ENCODE peak calls at places on chromosome 6, in four cellular contexts. P is stomach, J is heart left ventricle, E is psoas muscle. C is an unnamed sample.

GRCh38 chr6:6960571-6961251 is 147.1 kb upstream of the RREB1 start:
- DNase-seq in P (no peak), J (no peak), E (no peak), C (no peak)

GRCh38 chr6:126038234-126038633 is 51.9 kb downstream of the TRMT11 start:
- DNase-seq in P (no peak), J (no peak), E (no peak), C (no peak)

GRCh38 chr6:151389640-151390275 is 1.6 kb downstream of the ZBTB2 start:
- DNase-seq in P (peak), J (peak), E (peak), C (peak)

GRCh38 chr6:21031182-21031581 is 496.9 kb downstream of the CDKAL1 start:
- DNase-seq in P (no peak), J (no peak), E (no peak), C (no peak)

GRCh38 chr6:89145461-89145961 is 344 bp upstream of the PM20D2 start:
- DNase-seq in P (no peak), J (no peak), E (no peak), C (no peak)

GRCh38 chr6:123931928-123932327 is 128.3 kb downstream of the NKAIN2 start:
- DNase-seq in P (no peak), J (no peak), E (no peak), C (no peak)

GRCh38 chr6:44722736-44723135 is 335.2 kb downstream of the CDC5L start:
- DNase-seq in P (no peak), J (no peak), E (no peak), C (no peak)

GRCh38 chr6:69019832-69020231 is 384.8 kb downstream of the ADGRB3 start:
- DNase-seq in P (no peak), J (no peak), E (no peak), C (no peak)

GRCh38 chr6:84687487-84687886 is 76.9 kb downstream of the TBX18 start:
- DNase-seq in P (no peak), J (no peak), E (no peak), C (no peak)

GRCh38 chr6:158853872-158854213 is 34.7 kb upstream of the EZR start:
- DNase-seq in P (no peak), J (no peak), E (no peak), C (no peak)

GRCh38 chr6:106536863-106537262 is 92.4 kb downstream of the RTN4IP1 start:
- DNase-seq in P (no peak), J (no peak), E (no peak), C (no peak)

GRCh38 chr6:83221886-83222479 is 28.8 kb downstream of the RWDD2A start:
- DNase-seq in P (no peak), J (no peak), E (no peak), C (no peak)

GRCh38 chr6:165782124-165782523 is 119.1 kb upstream of the PDE10A start:
- DNase-seq in P (no peak), J (no peak), E (no peak), C (no peak)

GRCh38 chr6:168109171-168109570 is 30.2 kb upstream of the FRMD1 start:
- DNase-seq in P (no peak), J (peak), E (peak), C (no peak)

GRCh38 chr6:109024368-109024767 is 70.3 kb downstream of the SESN1 start:
- DNase-seq in P (no peak), J (no peak), E (no peak), C (no peak)

GRCh38 chr6:139497344-139497961 is 123.0 kb upstream of the CITED2 start:
- DNase-seq in P (no peak), J (no peak), E (no peak), C (no peak)

GRCh38 chr6:17728551-17729222 is 22.0 kb upstream of the NUP153 start:
- DNase-seq in P (no peak), J (no peak), E (no peak), C (no peak)

GRCh38 chr6:33199687-33200233 is 705 bp downstream of the RXRB start:
- DNase-seq in P (peak), J (peak), E (peak), C (no peak)

GRCh38 chr6:70551566-70551965 is 15.2 kb upstream of the SDHAF4 start:
- DNase-seq in P (no peak), J (no peak), E (no peak), C (no peak)
- TF ChIP-seq CTCF in P (peak), J (peak), E (no peak), C (no peak)

DNA sequence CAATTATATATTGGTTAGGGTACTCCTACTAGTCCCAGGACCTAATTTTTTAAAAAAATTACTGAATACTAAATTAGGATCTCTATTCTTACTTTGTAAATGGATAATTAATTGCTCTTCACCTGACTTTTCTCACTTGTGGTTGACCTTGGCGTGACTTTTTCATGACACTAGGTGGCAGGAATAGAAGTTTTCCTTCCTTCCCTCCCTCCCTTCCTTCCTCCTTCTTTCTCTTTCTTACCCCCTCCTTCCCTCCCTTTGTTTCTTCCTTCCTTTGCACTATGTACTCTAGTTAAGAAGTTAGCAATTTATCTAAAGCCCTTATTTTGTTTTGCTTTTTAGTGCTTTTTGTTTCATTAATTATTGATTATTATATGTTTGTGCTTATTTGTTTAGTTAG is 20.4 kb upstream of the HBS1L start:
- DNase-seq in P (no peak), J (no peak), E (no peak), C (no peak)
- TF ChIP-seq CTCF in P (no peak), J (no peak), E (no peak), C (no peak)

DNA sequence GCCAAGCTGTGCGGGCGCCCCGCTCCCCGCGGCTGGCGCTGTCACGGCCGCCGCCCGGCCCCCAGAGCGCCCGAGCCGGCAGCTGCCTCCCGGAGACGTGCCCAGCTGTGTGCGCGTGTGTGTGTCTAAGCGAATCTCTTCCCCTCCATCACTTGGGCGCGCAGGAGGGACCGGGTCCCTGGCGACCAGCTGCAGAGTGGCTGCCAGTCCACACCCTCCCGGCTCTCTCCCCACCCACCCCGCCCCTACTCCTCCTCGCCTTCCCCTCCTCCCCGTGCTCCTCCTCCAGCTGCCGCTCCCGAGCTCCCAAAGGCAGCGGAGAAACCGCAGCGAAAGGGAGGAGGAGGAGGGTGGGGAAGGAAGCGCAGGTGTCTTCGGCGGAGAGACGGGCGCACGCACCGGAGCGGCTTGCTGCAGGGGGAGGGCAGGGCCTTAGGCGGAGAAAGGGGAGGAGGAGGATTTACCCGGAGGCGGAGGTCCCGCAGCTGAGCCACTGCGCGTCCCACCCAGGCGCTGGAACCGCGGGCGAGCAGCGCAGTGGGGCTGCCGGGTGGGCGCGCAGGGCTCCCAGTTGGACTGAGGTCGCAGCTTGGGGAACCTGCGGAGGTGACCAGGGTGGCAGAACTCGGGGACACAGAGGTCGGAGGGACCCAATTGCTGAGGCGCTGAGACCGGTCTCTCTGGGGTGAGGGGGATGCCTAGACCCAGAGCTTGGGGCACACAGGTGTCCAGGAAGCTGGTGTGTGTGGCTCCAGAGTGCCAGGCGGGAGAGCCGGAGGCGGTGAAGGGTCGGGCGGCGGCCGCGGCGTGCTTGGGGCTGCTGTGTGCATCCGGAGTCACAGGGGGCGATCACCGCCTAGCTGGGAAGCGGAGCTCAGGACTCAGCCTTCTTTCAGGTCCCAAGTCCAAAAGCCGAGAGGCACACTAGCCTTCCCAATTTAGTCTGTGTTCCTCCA is at the start of gene HS3ST5:
- DNase-seq in P (no peak), J (peak), E (peak), C (peak)
- TF ChIP-seq CTCF in P (no peak), J (no peak), E (peak), C (peak)

GRCh38 chr6:3822747-3823445 is 26.3 kb upstream of the FAM50B start:
- DNase-seq in P (peak), J (no peak), E (no peak), C (peak)

GRCh38 chr6:3823671-3824070 is 25.5 kb upstream of the FAM50B start:
- DNase-seq in P (no peak), J (no peak), E (no peak), C (no peak)

GRCh38 chr6:3829285-3829684 is 19.9 kb upstream of the FAM50B start:
- DNase-seq in P (no peak), J (no peak), E (no peak), C (no peak)

GRCh38 chr6:3825851-3826581 is 23.2 kb upstream of the FAM50B start:
- DNase-seq in P (peak), J (peak), E (peak), C (peak)

GRCh38 chr6:3825331-3825831 is 23.8 kb upstream of the FAM50B start:
- DNase-seq in P (peak), J (peak), E (peak), C (peak)
- TF ChIP-seq CTCF in P (peak), J (peak), E (peak), C (no peak)

DNA sequence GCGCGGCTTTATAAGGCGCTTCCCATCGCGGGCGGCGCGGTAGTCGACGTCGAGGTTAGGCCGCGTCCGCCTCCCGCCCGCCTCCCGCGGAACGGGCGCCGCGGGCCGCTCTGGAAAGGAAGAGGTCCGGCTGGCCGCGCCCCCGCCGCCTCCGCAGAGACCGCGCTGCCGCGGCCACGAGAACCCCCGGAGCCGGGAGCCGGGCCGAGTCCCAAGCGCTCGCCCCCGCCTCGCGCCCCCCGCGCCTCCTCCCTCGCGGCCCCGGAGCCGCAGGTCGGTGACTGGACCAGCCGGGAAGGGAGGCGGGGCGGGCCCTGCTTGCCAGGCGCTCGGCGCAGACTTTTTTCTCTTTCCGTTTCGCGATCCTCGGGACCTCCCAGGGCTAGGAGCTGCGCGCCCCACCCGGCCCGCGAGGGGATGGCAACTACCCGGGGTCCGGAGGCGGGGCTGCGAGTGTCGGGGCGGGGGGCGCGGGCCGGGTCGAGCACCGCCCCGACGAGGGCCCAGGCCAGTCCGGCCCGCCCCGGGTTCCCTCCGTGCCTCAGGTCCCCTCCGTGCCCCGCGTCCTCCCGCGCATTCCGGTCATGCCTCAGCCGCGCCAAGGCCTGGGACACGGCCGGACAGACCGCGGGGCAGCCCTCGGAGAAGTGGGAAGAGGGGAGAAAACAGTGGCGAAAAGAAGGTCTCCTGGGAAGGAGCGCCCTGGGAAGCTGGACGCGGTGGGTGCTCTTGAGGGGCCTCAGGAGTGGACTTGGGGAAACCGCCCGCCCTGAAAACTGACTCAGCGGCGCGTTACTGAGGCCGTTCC is 421 bp upstream of the PXDC1 start:
- DNase-seq in P (peak), J (peak), E (peak), C (peak)
- TF ChIP-seq CTCF in P (no peak), J (peak), E (peak), C (peak)

GRCh38 chr6:37696841-37697735 is 595 bp downstream of the MDGA1 start:
- DNase-seq in P (peak), J (no peak), E (no peak), C (peak)
- TF ChIP-seq CTCF in P (no peak), J (no peak), E (no peak), C (peak)

C was measured in Calu3.